ENCODE peak calls at places on chromosomes 2 and 18, in nine cellular contexts. One of them, this sample, is unnamed. For H3K27me3 and H3K4me1, the result is how much of the 10 kb centered on the place peaks cover.

GRCh38 chr2:182144039-182144779 is 158.6 kb downstream of the PPP1R1C start:
- DNase-seq in HepG2: no peak
- DNase-seq in esophagus squamous epithelium: no peak
- DNase-seq in neuronal stem cell: no peak
- DNase-seq in colonic mucosa: no peak
- DNase-seq in psoas muscle: no peak
- DNase-seq in neural progenitor cell: no peak
- DNase-seq in HCT116: no peak
- DNase-seq in aorta: no peak
- DNase-seq in this sample: no peak

GRCh38 chr2:56483081-56483480 is 299.3 kb downstream of the CCDC85A start:
- DNase-seq in HepG2: no peak
- DNase-seq in esophagus squamous epithelium: no peak
- DNase-seq in neuronal stem cell: no peak
- DNase-seq in colonic mucosa: no peak
- DNase-seq in psoas muscle: no peak
- DNase-seq in neural progenitor cell: no peak
- DNase-seq in HCT116: no peak
- DNase-seq in aorta: no peak
- DNase-seq in this sample: no peak

GRCh38 chr2:67311536-67311935 is 85.6 kb upstream of the ETAA1 start:
- DNase-seq in HepG2: no peak
- DNase-seq in esophagus squamous epithelium: no peak
- DNase-seq in neuronal stem cell: no peak
- DNase-seq in colonic mucosa: no peak
- DNase-seq in psoas muscle: no peak
- DNase-seq in neural progenitor cell: no peak
- DNase-seq in HCT116: no peak
- DNase-seq in aorta: no peak
- DNase-seq in this sample: no peak

GRCh38 chr2:30688956-30689401 is 118.3 kb downstream of the CAPN13 start:
- DNase-seq in HepG2: no peak
- DNase-seq in esophagus squamous epithelium: no peak
- DNase-seq in neuronal stem cell: no peak
- DNase-seq in colonic mucosa: no peak
- DNase-seq in psoas muscle: peak
- DNase-seq in neural progenitor cell: no peak
- DNase-seq in HCT116: no peak
- DNase-seq in aorta: no peak
- DNase-seq in this sample: no peak

GRCh38 chr2:187842978-187843847 is 289.0 kb upstream of the TFPI start:
- DNase-seq in HepG2: peak
- DNase-seq in esophagus squamous epithelium: no peak
- DNase-seq in neuronal stem cell: peak
- DNase-seq in colonic mucosa: no peak
- DNase-seq in psoas muscle: no peak
- DNase-seq in neural progenitor cell: peak
- DNase-seq in HCT116: peak
- DNase-seq in aorta: no peak
- DNase-seq in this sample: peak

GRCh38 chr18:2955966-2956521 is 56.9 kb downstream of the LPIN2 start:
- DNase-seq in HepG2: no peak
- DNase-seq in esophagus squamous epithelium: no peak
- DNase-seq in neuronal stem cell: no peak
- DNase-seq in colonic mucosa: no peak
- DNase-seq in psoas muscle: no peak
- DNase-seq in neural progenitor cell: no peak
- DNase-seq in HCT116: no peak
- DNase-seq in aorta: no peak
- DNase-seq in this sample: no peak

GRCh38 chr18:49819768-49820662 is 6.7 kb upstream of the ACAA2 start:
- DNase-seq in HepG2: no peak
- DNase-seq in esophagus squamous epithelium: no peak
- DNase-seq in neuronal stem cell: no peak
- DNase-seq in colonic mucosa: no peak
- DNase-seq in psoas muscle: no peak
- DNase-seq in neural progenitor cell: no peak
- DNase-seq in HCT116: no peak
- DNase-seq in aorta: no peak
- DNase-seq in this sample: no peak

GRCh38 chr18:78984941-78985784 is 5.5 kb downstream of the SALL3 start:
- DNase-seq in HepG2: peak
- DNase-seq in esophagus squamous epithelium: no peak
- DNase-seq in neuronal stem cell: no peak
- DNase-seq in colonic mucosa: no peak
- DNase-seq in psoas muscle: no peak
- DNase-seq in neural progenitor cell: peak
- DNase-seq in HCT116: no peak
- DNase-seq in aorta: no peak
- DNase-seq in this sample: no peak

GRCh38 chr2:393711-394696 is 106.1 kb upstream of the ALKAL2 start:
- DNase-seq in HepG2: no peak
- DNase-seq in esophagus squamous epithelium: no peak
- DNase-seq in neuronal stem cell: peak
- DNase-seq in colonic mucosa: no peak
- DNase-seq in psoas muscle: no peak
- DNase-seq in neural progenitor cell: no peak
- DNase-seq in HCT116: no peak
- DNase-seq in aorta: no peak
- DNase-seq in this sample: no peak

GRCh38 chr2:24514820-24515219 is 23.8 kb downstream of the NCOA1 start:
- DNase-seq in HepG2: no peak
- DNase-seq in esophagus squamous epithelium: no peak
- DNase-seq in neuronal stem cell: no peak
- DNase-seq in colonic mucosa: no peak
- DNase-seq in psoas muscle: no peak
- DNase-seq in neural progenitor cell: no peak
- DNase-seq in HCT116: no peak
- DNase-seq in aorta: no peak
- DNase-seq in this sample: no peak

GRCh38 chr2:106581755-106582430 is 94.7 kb downstream of the CD8B2 start:
- DNase-seq in HepG2: peak
- DNase-seq in esophagus squamous epithelium: no peak
- DNase-seq in neuronal stem cell: no peak
- DNase-seq in colonic mucosa: peak
- DNase-seq in psoas muscle: peak
- DNase-seq in neural progenitor cell: peak
- DNase-seq in HCT116: peak
- DNase-seq in aorta: peak
- DNase-seq in this sample: no peak

DNA sequence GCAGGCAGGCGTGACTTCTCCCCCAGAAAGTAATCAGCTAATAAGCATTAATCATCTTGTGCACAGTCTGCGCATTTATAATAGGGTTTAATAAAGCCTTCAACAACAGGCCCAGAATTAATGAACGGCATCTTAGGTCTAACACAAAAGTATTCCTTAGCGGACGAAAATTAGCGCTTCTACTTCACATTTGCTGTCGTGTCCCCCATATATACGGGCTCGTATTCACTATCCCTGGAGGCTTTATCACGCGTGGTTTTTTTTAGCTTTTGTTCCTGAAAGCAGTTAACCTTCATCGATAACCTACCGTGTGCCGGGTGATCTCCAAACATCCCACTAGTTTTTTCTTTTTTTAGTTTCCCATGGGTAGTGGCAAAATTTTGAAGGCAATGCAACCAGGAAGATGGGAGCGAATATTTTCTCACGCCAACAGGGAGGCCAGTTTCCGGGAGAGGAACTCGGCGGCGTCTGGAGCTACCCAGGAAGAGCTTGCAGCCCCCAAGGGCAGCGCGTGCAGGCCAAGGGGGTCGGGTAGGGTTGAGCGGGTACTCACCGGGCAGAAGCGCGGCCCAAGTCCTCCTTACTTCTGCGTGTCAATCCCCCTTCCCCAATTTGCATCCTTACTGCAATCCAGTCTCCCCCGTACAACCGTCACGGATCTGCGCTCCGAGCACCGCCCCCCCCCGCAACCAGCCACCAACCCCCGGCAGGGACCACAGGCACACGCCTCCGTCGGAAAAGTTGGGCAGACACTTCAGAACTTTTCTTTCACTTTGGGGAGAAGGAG is 1.5 kb downstream of the ATP8B1 start:
- DNase-seq in HepG2: no peak
- DNase-seq in esophagus squamous epithelium: no peak
- DNase-seq in neuronal stem cell: peak
- DNase-seq in colonic mucosa: no peak
- DNase-seq in psoas muscle: no peak
- DNase-seq in neural progenitor cell: peak
- DNase-seq in HCT116: no peak
- DNase-seq in aorta: no peak
- DNase-seq in this sample: no peak
- H3K27me3 ChIP-seq in HepG2: under half
- H3K27me3 ChIP-seq in esophagus squamous epithelium: under half
- H3K27me3 ChIP-seq in neuronal stem cell: under half
- H3K27me3 ChIP-seq in colonic mucosa: under half
- H3K27me3 ChIP-seq in psoas muscle: under half
- H3K27me3 ChIP-seq in neural progenitor cell: half or more
- H3K27me3 ChIP-seq in HCT116: under half
- H3K27me3 ChIP-seq in aorta: under half
- H3K27me3 ChIP-seq in this sample: under half

GRCh38 chr18:28171837-28172236 is 5.1 kb downstream of the CDH2 start:
- DNase-seq in HepG2: no peak
- DNase-seq in esophagus squamous epithelium: no peak
- DNase-seq in neuronal stem cell: no peak
- DNase-seq in colonic mucosa: no peak
- DNase-seq in psoas muscle: no peak
- DNase-seq in neural progenitor cell: no peak
- DNase-seq in HCT116: no peak
- DNase-seq in aorta: no peak
- DNase-seq in this sample: no peak
- H3K4me1 ChIP-seq in HepG2: half or more
- H3K4me1 ChIP-seq in esophagus squamous epithelium: under half
- H3K4me1 ChIP-seq in neuronal stem cell: under half
- H3K4me1 ChIP-seq in colonic mucosa: under half
- H3K4me1 ChIP-seq in psoas muscle: under half
- H3K4me1 ChIP-seq in neural progenitor cell: half or more
- H3K4me1 ChIP-seq in HCT116: under half
- H3K4me1 ChIP-seq in aorta: under half
- H3K4me1 ChIP-seq in this sample: under half

GRCh38 chr2:95301186-95301585 is 4.0 kb downstream of the KCNIP3 start:
- DNase-seq in HepG2: no peak
- DNase-seq in esophagus squamous epithelium: no peak
- DNase-seq in neuronal stem cell: no peak
- DNase-seq in colonic mucosa: no peak
- DNase-seq in psoas muscle: no peak
- DNase-seq in neural progenitor cell: no peak
- DNase-seq in HCT116: no peak
- DNase-seq in aorta: no peak
- DNase-seq in this sample: no peak

GRCh38 chr2:95299961-95300360 is 2.8 kb downstream of the KCNIP3 start:
- DNase-seq in HepG2: no peak
- DNase-seq in esophagus squamous epithelium: no peak
- DNase-seq in neuronal stem cell: no peak
- DNase-seq in colonic mucosa: no peak
- DNase-seq in psoas muscle: no peak
- DNase-seq in neural progenitor cell: no peak
- DNase-seq in HCT116: no peak
- DNase-seq in aorta: no peak
- DNase-seq in this sample: no peak

GRCh38 chr2:95303191-95303914 is 6.2 kb downstream of the KCNIP3 start:
- DNase-seq in HepG2: no peak
- DNase-seq in esophagus squamous epithelium: no peak
- DNase-seq in neuronal stem cell: no peak
- DNase-seq in colonic mucosa: no peak
- DNase-seq in psoas muscle: no peak
- DNase-seq in neural progenitor cell: no peak
- DNase-seq in HCT116: no peak
- DNase-seq in aorta: no peak
- DNase-seq in this sample: no peak

GRCh38 chr2:95300391-95300938 is 3.3 kb downstream of the KCNIP3 start:
- DNase-seq in HepG2: no peak
- DNase-seq in esophagus squamous epithelium: no peak
- DNase-seq in neuronal stem cell: no peak
- DNase-seq in colonic mucosa: peak
- DNase-seq in psoas muscle: no peak
- DNase-seq in neural progenitor cell: no peak
- DNase-seq in HCT116: no peak
- DNase-seq in aorta: no peak
- DNase-seq in this sample: no peak

DNA sequence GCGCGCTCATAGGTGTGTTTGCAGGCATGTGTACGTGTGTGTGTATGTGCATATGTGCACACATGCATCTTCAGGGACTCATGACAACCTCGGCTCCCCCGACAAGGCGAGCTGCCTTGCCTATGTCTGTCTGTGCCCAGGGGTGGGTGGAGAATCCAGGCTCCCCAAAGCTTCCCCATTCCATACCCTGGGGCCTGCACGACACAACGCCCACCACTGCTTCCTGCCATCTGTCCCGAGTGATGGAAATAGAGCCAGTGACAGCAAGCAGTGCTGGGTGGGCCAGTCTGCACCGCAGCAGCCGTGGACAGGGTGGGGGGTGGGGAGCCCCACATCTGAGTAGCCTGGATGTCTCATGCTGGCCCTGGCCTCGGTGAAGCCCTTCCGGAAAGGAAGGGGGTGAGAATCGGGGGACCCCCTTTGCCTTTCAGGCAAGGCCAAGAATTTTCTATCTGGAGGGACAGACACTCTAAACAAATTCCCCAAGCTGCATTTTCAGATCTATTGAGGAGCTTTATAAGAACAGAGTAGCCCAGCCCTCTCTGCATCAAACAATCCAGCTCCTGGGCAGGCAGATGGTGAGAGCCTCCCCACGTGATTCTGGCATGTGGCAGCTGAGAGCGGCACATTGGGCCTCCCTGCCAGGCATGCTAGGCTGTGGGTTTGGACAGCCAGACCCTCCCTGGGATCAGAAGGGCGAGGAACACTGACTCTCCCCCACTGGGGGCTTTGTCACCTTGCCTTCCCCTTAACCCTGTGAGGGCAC is 4.9 kb downstream of the KCNIP3 start:
- DNase-seq in HepG2: no peak
- DNase-seq in esophagus squamous epithelium: no peak
- DNase-seq in neuronal stem cell: no peak
- DNase-seq in colonic mucosa: no peak
- DNase-seq in psoas muscle: no peak
- DNase-seq in neural progenitor cell: no peak
- DNase-seq in HCT116: no peak
- DNase-seq in aorta: no peak
- DNase-seq in this sample: no peak
- H3K27ac ChIP-seq in HepG2: no peak
- H3K27ac ChIP-seq in esophagus squamous epithelium: no peak
- H3K27ac ChIP-seq in neuronal stem cell: no peak
- H3K27ac ChIP-seq in colonic mucosa: no peak
- H3K27ac ChIP-seq in psoas muscle: no peak
- H3K27ac ChIP-seq in neural progenitor cell: no peak
- H3K27ac ChIP-seq in HCT116: no peak
- H3K27ac ChIP-seq in aorta: no peak
- H3K27ac ChIP-seq in this sample: no peak

GRCh38 chr2:237483018-237483731 is 3.9 kb upstream of the MLPH start:
- DNase-seq in HepG2: no peak
- DNase-seq in esophagus squamous epithelium: no peak
- DNase-seq in neuronal stem cell: no peak
- DNase-seq in colonic mucosa: peak
- DNase-seq in psoas muscle: peak
- DNase-seq in neural progenitor cell: peak
- DNase-seq in HCT116: no peak
- DNase-seq in aorta: peak
- DNase-seq in this sample: no peak
- H3K27me3 ChIP-seq in HepG2: half or more
- H3K27me3 ChIP-seq in esophagus squamous epithelium: under half
- H3K27me3 ChIP-seq in neuronal stem cell: under half
- H3K27me3 ChIP-seq in colonic mucosa: under half
- H3K27me3 ChIP-seq in psoas muscle: under half
- H3K27me3 ChIP-seq in neural progenitor cell: half or more
- H3K27me3 ChIP-seq in HCT116: under half
- H3K27me3 ChIP-seq in aorta: under half
- H3K27me3 ChIP-seq in this sample: under half